ENCODE peak calls at places on chromosomes 1 and 21, in ten cellular contexts. One of them, this sample, is unnamed.

GRCh38 chr1:204093421-204093717 is 20.5 kb downstream of the SOX13 start:
- DNase-seq in astrocyte of the spinal cord: no peak
- DNase-seq in fibroblast of pulmonary artery: no peak
- DNase-seq in GM12891: no peak
- DNase-seq in AG09319: no peak
- DNase-seq in HS-5: no peak
- DNase-seq in AML-193: no peak
- DNase-seq in HFFc6: no peak
- DNase-seq in endothelial cell: no peak
- DNase-seq in HEK293T: no peak
- DNase-seq in this sample: no peak

GRCh38 chr1:65814752-65815151 is 22.1 kb downstream of the PDE4B start:
- DNase-seq in astrocyte of the spinal cord: no peak
- DNase-seq in fibroblast of pulmonary artery: no peak
- DNase-seq in GM12891: no peak
- DNase-seq in AG09319: no peak
- DNase-seq in HS-5: no peak
- DNase-seq in AML-193: no peak
- DNase-seq in HFFc6: no peak
- DNase-seq in endothelial cell: no peak
- DNase-seq in HEK293T: no peak
- DNase-seq in this sample: no peak

GRCh38 chr1:152777510-152778137 is 2.7 kb downstream of the LCE1F start:
- DNase-seq in astrocyte of the spinal cord: no peak
- DNase-seq in fibroblast of pulmonary artery: no peak
- DNase-seq in GM12891: no peak
- DNase-seq in AG09319: no peak
- DNase-seq in HS-5: no peak
- DNase-seq in AML-193: peak
- DNase-seq in HFFc6: peak
- DNase-seq in endothelial cell: peak
- DNase-seq in HEK293T: peak
- DNase-seq in this sample: no peak

GRCh38 chr1:4710592-4711190 is 56.3 kb downstream of the AJAP1 start:
- DNase-seq in astrocyte of the spinal cord: no peak
- DNase-seq in fibroblast of pulmonary artery: no peak
- DNase-seq in GM12891: no peak
- DNase-seq in AG09319: no peak
- DNase-seq in HS-5: no peak
- DNase-seq in AML-193: no peak
- DNase-seq in HFFc6: no peak
- DNase-seq in endothelial cell: peak
- DNase-seq in HEK293T: no peak
- DNase-seq in this sample: no peak

GRCh38 chr1:43232071-43232470 is 37.7 kb upstream of the TMEM125 start:
- DNase-seq in astrocyte of the spinal cord: peak
- DNase-seq in fibroblast of pulmonary artery: peak
- DNase-seq in GM12891: no peak
- DNase-seq in AG09319: no peak
- DNase-seq in HS-5: peak
- DNase-seq in AML-193: no peak
- DNase-seq in HFFc6: peak
- DNase-seq in endothelial cell: no peak
- DNase-seq in HEK293T: no peak
- DNase-seq in this sample: no peak

GRCh38 chr1:91024501-91025119 is 2.8 kb upstream of the ZNF644 start:
- DNase-seq in astrocyte of the spinal cord: no peak
- DNase-seq in fibroblast of pulmonary artery: no peak
- DNase-seq in GM12891: no peak
- DNase-seq in AG09319: no peak
- DNase-seq in HS-5: no peak
- DNase-seq in AML-193: no peak
- DNase-seq in HFFc6: no peak
- DNase-seq in endothelial cell: no peak
- DNase-seq in HEK293T: no peak
- DNase-seq in this sample: no peak

GRCh38 chr1:211132681-211133392 is 1.1 kb downstream of the KCNH1 start:
- DNase-seq in astrocyte of the spinal cord: no peak
- DNase-seq in fibroblast of pulmonary artery: no peak
- DNase-seq in GM12891: no peak
- DNase-seq in AG09319: no peak
- DNase-seq in HS-5: no peak
- DNase-seq in AML-193: no peak
- DNase-seq in HFFc6: no peak
- DNase-seq in endothelial cell: no peak
- DNase-seq in HEK293T: no peak
- DNase-seq in this sample: no peak

GRCh38 chr1:153567621-153568366 is 2.1 kb upstream of the S100A2 start:
- DNase-seq in astrocyte of the spinal cord: peak
- DNase-seq in fibroblast of pulmonary artery: no peak
- DNase-seq in GM12891: no peak
- DNase-seq in AG09319: no peak
- DNase-seq in HS-5: no peak
- DNase-seq in AML-193: no peak
- DNase-seq in HFFc6: no peak
- DNase-seq in endothelial cell: no peak
- DNase-seq in HEK293T: no peak
- DNase-seq in this sample: peak

GRCh38 chr21:35142036-35142825 is 93.1 kb upstream of the RUNX1 start:
- DNase-seq in astrocyte of the spinal cord: peak
- DNase-seq in fibroblast of pulmonary artery: no peak
- DNase-seq in GM12891: no peak
- DNase-seq in AG09319: no peak
- DNase-seq in HS-5: no peak
- DNase-seq in AML-193: no peak
- DNase-seq in HFFc6: no peak
- DNase-seq in endothelial cell: no peak
- DNase-seq in HEK293T: no peak
- DNase-seq in this sample: no peak

GRCh38 chr1:73359001-73359400 is 839.0 kb downstream of the LRRIQ3 start:
- DNase-seq in astrocyte of the spinal cord: no peak
- DNase-seq in fibroblast of pulmonary artery: no peak
- DNase-seq in GM12891: no peak
- DNase-seq in AG09319: no peak
- DNase-seq in HS-5: no peak
- DNase-seq in AML-193: no peak
- DNase-seq in HFFc6: no peak
- DNase-seq in endothelial cell: no peak
- DNase-seq in HEK293T: no peak
- DNase-seq in this sample: no peak

GRCh38 chr1:4394366-4394765 is 260.0 kb upstream of the AJAP1 start:
- DNase-seq in astrocyte of the spinal cord: no peak
- DNase-seq in fibroblast of pulmonary artery: no peak
- DNase-seq in GM12891: no peak
- DNase-seq in AG09319: no peak
- DNase-seq in HS-5: no peak
- DNase-seq in AML-193: no peak
- DNase-seq in HFFc6: no peak
- DNase-seq in endothelial cell: no peak
- DNase-seq in HEK293T: no peak
- DNase-seq in this sample: no peak

GRCh38 chr1:46030074-46030870 is 102.2 kb downstream of the PIK3R3 start:
- DNase-seq in astrocyte of the spinal cord: no peak
- DNase-seq in fibroblast of pulmonary artery: no peak
- DNase-seq in GM12891: no peak
- DNase-seq in AG09319: no peak
- DNase-seq in HS-5: no peak
- DNase-seq in AML-193: no peak
- DNase-seq in HFFc6: no peak
- DNase-seq in endothelial cell: no peak
- DNase-seq in HEK293T: no peak
- DNase-seq in this sample: no peak

GRCh38 chr21:32962286-32962685 is 63.4 kb upstream of the OLIG2 start:
- DNase-seq in astrocyte of the spinal cord: no peak
- DNase-seq in fibroblast of pulmonary artery: no peak
- DNase-seq in GM12891: no peak
- DNase-seq in AG09319: no peak
- DNase-seq in HS-5: no peak
- DNase-seq in AML-193: no peak
- DNase-seq in HFFc6: no peak
- DNase-seq in endothelial cell: no peak
- DNase-seq in HEK293T: no peak
- DNase-seq in this sample: no peak

GRCh38 chr1:212302745-212303383 is 17.7 kb downstream of the PPP2R5A start:
- DNase-seq in astrocyte of the spinal cord: peak
- DNase-seq in fibroblast of pulmonary artery: peak
- DNase-seq in GM12891: no peak
- DNase-seq in AG09319: no peak
- DNase-seq in HS-5: no peak
- DNase-seq in AML-193: no peak
- DNase-seq in HFFc6: peak
- DNase-seq in endothelial cell: no peak
- DNase-seq in HEK293T: no peak
- DNase-seq in this sample: no peak

GRCh38 chr1:94422115-94422820 is 4.1 kb downstream of the ABCD3 start:
- DNase-seq in astrocyte of the spinal cord: no peak
- DNase-seq in fibroblast of pulmonary artery: no peak
- DNase-seq in GM12891: no peak
- DNase-seq in AG09319: no peak
- DNase-seq in HS-5: no peak
- DNase-seq in AML-193: no peak
- DNase-seq in HFFc6: no peak
- DNase-seq in endothelial cell: no peak
- DNase-seq in HEK293T: no peak
- DNase-seq in this sample: no peak

GRCh38 chr1:172399369-172400072 is 21.0 kb upstream of the C1orf105 start:
- DNase-seq in astrocyte of the spinal cord: peak
- DNase-seq in fibroblast of pulmonary artery: peak
- DNase-seq in GM12891: no peak
- DNase-seq in AG09319: peak
- DNase-seq in HS-5: peak
- DNase-seq in AML-193: peak
- DNase-seq in HFFc6: peak
- DNase-seq in endothelial cell: no peak
- DNase-seq in HEK293T: peak
- DNase-seq in this sample: peak

GRCh38 chr1:30706528-30706927 is 16.9 kb downstream of the MATN1 start:
- DNase-seq in astrocyte of the spinal cord: no peak
- DNase-seq in fibroblast of pulmonary artery: peak
- DNase-seq in GM12891: no peak
- DNase-seq in AG09319: no peak
- DNase-seq in HS-5: no peak
- DNase-seq in AML-193: no peak
- DNase-seq in HFFc6: peak
- DNase-seq in endothelial cell: no peak
- DNase-seq in HEK293T: no peak
- DNase-seq in this sample: no peak

GRCh38 chr1:231724041-231724440 is 97.5 kb downstream of the DISC1 start:
- DNase-seq in astrocyte of the spinal cord: no peak
- DNase-seq in fibroblast of pulmonary artery: no peak
- DNase-seq in GM12891: no peak
- DNase-seq in AG09319: no peak
- DNase-seq in HS-5: no peak
- DNase-seq in AML-193: no peak
- DNase-seq in HFFc6: no peak
- DNase-seq in endothelial cell: no peak
- DNase-seq in HEK293T: no peak
- DNase-seq in this sample: no peak

GRCh38 chr1:220076861-220077762 is 12.5 kb downstream of the BPNT1 start:
- DNase-seq in astrocyte of the spinal cord: no peak
- DNase-seq in fibroblast of pulmonary artery: peak
- DNase-seq in GM12891: no peak
- DNase-seq in AG09319: no peak
- DNase-seq in HS-5: peak
- DNase-seq in AML-193: no peak
- DNase-seq in HFFc6: no peak
- DNase-seq in endothelial cell: no peak
- DNase-seq in HEK293T: no peak
- DNase-seq in this sample: no peak

GRCh38 chr1:23751050-23751814 is 8.0 kb downstream of the ELOA start:
- DNase-seq in astrocyte of the spinal cord: peak
- DNase-seq in fibroblast of pulmonary artery: peak
- DNase-seq in GM12891: no peak
- DNase-seq in AG09319: no peak
- DNase-seq in HS-5: no peak
- DNase-seq in AML-193: peak
- DNase-seq in HFFc6: peak
- DNase-seq in endothelial cell: peak
- DNase-seq in HEK293T: peak
- DNase-seq in this sample: peak

GRCh38 chr1:218656301-218657037 is 311.3 kb downstream of the TGFB2 start:
- DNase-seq in astrocyte of the spinal cord: peak
- DNase-seq in fibroblast of pulmonary artery: no peak
- DNase-seq in GM12891: no peak
- DNase-seq in AG09319: no peak
- DNase-seq in HS-5: no peak
- DNase-seq in AML-193: no peak
- DNase-seq in HFFc6: no peak
- DNase-seq in endothelial cell: no peak
- DNase-seq in HEK293T: no peak
- DNase-seq in this sample: no peak

GRCh38 chr1:89812992-89813391 is 7.8 kb upstream of the LRRC8D start:
- DNase-seq in astrocyte of the spinal cord: no peak
- DNase-seq in fibroblast of pulmonary artery: peak
- DNase-seq in GM12891: no peak
- DNase-seq in AG09319: no peak
- DNase-seq in HS-5: no peak
- DNase-seq in AML-193: peak
- DNase-seq in HFFc6: peak
- DNase-seq in endothelial cell: no peak
- DNase-seq in HEK293T: no peak
- DNase-seq in this sample: no peak

GRCh38 chr1:38546630-38547029 is 312.9 kb downstream of the RRAGC start:
- DNase-seq in astrocyte of the spinal cord: no peak
- DNase-seq in fibroblast of pulmonary artery: no peak
- DNase-seq in GM12891: no peak
- DNase-seq in AG09319: no peak
- DNase-seq in HS-5: no peak
- DNase-seq in AML-193: no peak
- DNase-seq in HFFc6: no peak
- DNase-seq in endothelial cell: no peak
- DNase-seq in HEK293T: no peak
- DNase-seq in this sample: no peak

GRCh38 chr1:183433703-183434102 is 15.5 kb upstream of the NMNAT2 start:
- DNase-seq in astrocyte of the spinal cord: no peak
- DNase-seq in fibroblast of pulmonary artery: no peak
- DNase-seq in GM12891: no peak
- DNase-seq in AG09319: no peak
- DNase-seq in HS-5: no peak
- DNase-seq in AML-193: no peak
- DNase-seq in HFFc6: no peak
- DNase-seq in endothelial cell: no peak
- DNase-seq in HEK293T: no peak
- DNase-seq in this sample: no peak

GRCh38 chr1:118947790-118948189 is 40.4 kb downstream of the TBX15 start:
- DNase-seq in astrocyte of the spinal cord: peak
- DNase-seq in fibroblast of pulmonary artery: peak
- DNase-seq in GM12891: no peak
- DNase-seq in AG09319: no peak
- DNase-seq in HS-5: peak
- DNase-seq in AML-193: no peak
- DNase-seq in HFFc6: peak
- DNase-seq in endothelial cell: no peak
- DNase-seq in HEK293T: no peak
- DNase-seq in this sample: no peak

GRCh38 chr1:11564237-11564636 is 85.3 kb downstream of the DISP3 start:
- DNase-seq in astrocyte of the spinal cord: no peak
- DNase-seq in fibroblast of pulmonary artery: no peak
- DNase-seq in GM12891: no peak
- DNase-seq in AG09319: no peak
- DNase-seq in HS-5: no peak
- DNase-seq in AML-193: no peak
- DNase-seq in HFFc6: no peak
- DNase-seq in endothelial cell: no peak
- DNase-seq in HEK293T: no peak
- DNase-seq in this sample: no peak

This sample was measured in stimulated activated CD4-positive, alpha-beta T cell treated with anti-CD3 and anti-CD28 coated beads, Interleukin-4, amount 100 ng/mL, for 1 hour.